ENCODE peak calls at places on chromosomes 11 and 22, in nine cellular contexts. Z is M059J; Q is activated naive CD4-positive, alpha-beta T cell treated with anti-CD3 and anti-CD28 coated beads for 36 hours; I is lower lobe of right lung; O is small intestine; T is BJ; S is stimulated activated effector memory CD8-positive, alpha-beta T cell treated with anti-CD3 and anti-CD28 coated beads, Interleukin-12 subunit alpha, Interleukin-12 subunit beta, amount 100 ng/mL, for 72 hours; N is stimulated activated CD4-positive, alpha-beta T cell treated with anti-CD3 and anti-CD28 coated beads, Interleukin-4, amount 100 ng/mL, for 24 hours; U is NCI-H446 treated with DMSO at 0.1 percent for 48 hours. W is an unnamed sample.

GRCh38 chr11:121892131-121892681 is 223.8 kb downstream of the BLID start:
- DNase-seq in O (no peak), Q (no peak), T (peak), I (no peak), S (no peak), N (no peak), U (no peak), Z (peak), W (peak)

GRCh38 chr11:76214186-76214585 is 7.9 kb upstream of the WNT11 start:
- DNase-seq in I (peak), O (no peak), T (no peak), Q (no peak), N (no peak), U (no peak), S (no peak), Z (no peak), W (no peak)

GRCh38 chr22:49292909-49293308 is 534.8 kb downstream of the BRD1 start:
- DNase-seq in Q (no peak), S (no peak), I (no peak), Z (no peak), N (no peak), O (no peak), U (no peak), T (no peak), W (no peak)

GRCh38 chr11:131002145-131002544 is 85.9 kb upstream of the SNX19 start:
- DNase-seq in U (no peak), Q (no peak), S (no peak), T (no peak), O (no peak), I (no peak), Z (no peak), N (no peak), W (no peak)

GRCh38 chr11:69307421-69307820 is 13.5 kb downstream of the MYEOV start:
- DNase-seq in Q (no peak), Z (no peak), N (no peak), S (no peak), I (no peak), O (no peak), U (no peak), T (no peak), W (no peak)

GRCh38 chr11:83922318-83922717 is 636.2 kb upstream of the CCDC90B start:
- DNase-seq in S (no peak), N (no peak), O (no peak), T (no peak), I (no peak), Q (no peak), U (no peak), Z (no peak), W (no peak)

GRCh38 chr22:31343235-31344191 is 2.6 kb downstream of the PATZ1 start:
- DNase-seq in Z (no peak), Q (peak), O (peak), U (no peak), T (no peak), N (peak), I (peak), S (no peak), W (no peak)

GRCh38 chr11:689630-690029 is 5.4 kb downstream of the DEAF1 start:
- DNase-seq in T (no peak), I (no peak), S (no peak), O (no peak), Q (no peak), U (no peak), N (no peak), Z (no peak), W (no peak)

GRCh38 chr11:4092031-4092430 is 2.6 kb upstream of the RRM1 start:
- DNase-seq in N (no peak), I (no peak), Q (peak), S (no peak), T (no peak), Z (no peak), O (no peak), U (no peak), W (no peak)

GRCh38 chr11:88398372-88399140 is 61.0 kb upstream of the CTSC start:
- DNase-seq in O (no peak), I (no peak), S (no peak), Q (no peak), N (no peak), Z (peak), U (no peak), T (no peak), W (no peak)

GRCh38 chr11:104531894-104532293 is 366.4 kb downstream of the CASP12 start:
- DNase-seq in Q (no peak), O (no peak), I (no peak), T (no peak), S (no peak), U (no peak), Z (no peak), N (no peak), W (no peak)

GRCh38 chr11:79168530-79169110 is 272.2 kb downstream of the TENM4 start:
- DNase-seq in T (no peak), U (no peak), I (no peak), Q (no peak), Z (no peak), N (no peak), O (no peak), S (no peak), W (no peak)

GRCh38 chr11:47552086-47552580 is 799 bp downstream of the CELF1 start:
- DNase-seq in Q (peak), S (no peak), U (no peak), N (peak), O (peak), T (no peak), Z (peak), I (no peak), W (no peak)

GRCh38 chr11:24357620-24358386 is 139.1 kb upstream of the LUZP2 start:
- DNase-seq in Z (no peak), O (no peak), U (no peak), I (no peak), Q (no peak), N (no peak), S (no peak), T (no peak), W (no peak)

GRCh38 chr22:42901790-42902508 is 44.9 kb upstream of the ARFGAP3 start:
- DNase-seq in I (no peak), S (no peak), N (no peak), Q (no peak), Z (no peak), U (peak), T (no peak), O (no peak), W (no peak)

GRCh38 chr11:45778341-45778740 is 26.6 kb upstream of the SLC35C1 start:
- DNase-seq in U (no peak), O (no peak), T (no peak), S (no peak), N (no peak), Q (no peak), Z (no peak), I (no peak), W (no peak)

GRCh38 chr11:111730871-111731591 is 35.2 kb downstream of the PPP2R1B start:
- DNase-seq in Q (no peak), O (peak), I (no peak), S (no peak), N (no peak), Z (peak), T (no peak), U (no peak), W (no peak)

GRCh38 chr22:19524170-19525115 is at the start of gene CLDN5:
- DNase-seq in S (no peak), I (peak), O (no peak), Z (no peak), Q (no peak), U (no peak), N (no peak), T (no peak), W (no peak)

GRCh38 chr11:104003491-104003890 is 32.9 kb upstream of the DDI1 start:
- DNase-seq in N (no peak), T (no peak), S (no peak), Z (peak), U (no peak), Q (no peak), O (no peak), I (no peak), W (no peak)

GRCh38 chr11:102757823-102758549 is 22.4 kb downstream of the MMP10 start:
- DNase-seq in U (no peak), S (no peak), T (no peak), O (no peak), Z (peak), N (no peak), I (no peak), Q (no peak), W (no peak)

GRCh38 chr11:11691296-11692141 is 69.7 kb upstream of the GALNT18 start:
- DNase-seq in T (no peak), Z (no peak), I (no peak), S (no peak), Q (no peak), N (no peak), U (no peak), O (no peak), W (no peak)

GRCh38 chr11:69642549-69642912 is 1.6 kb downstream of the CCND1 start:
- DNase-seq in N (peak), Q (peak), S (no peak), T (no peak), Z (no peak), U (no peak), O (peak), I (no peak), W (no peak)

GRCh38 chr11:45568031-45568430 is 97.4 kb downstream of the CHST1 start:
- DNase-seq in N (no peak), O (no peak), Z (no peak), S (no peak), I (no peak), T (no peak), Q (no peak), U (no peak), W (no peak)

GRCh38 chr11:133552938-133553337 is 20.6 kb upstream of the OPCML start:
- DNase-seq in T (no peak), Q (no peak), Z (no peak), O (no peak), U (no peak), N (no peak), I (no peak), S (no peak), W (no peak)

GRCh38 chr11:105208038-105208437 is 68.5 kb upstream of the CARD18 start:
- DNase-seq in N (no peak), O (no peak), S (no peak), Q (no peak), U (no peak), T (no peak), I (no peak), Z (no peak), W (no peak)

GRCh38 chr11:1844221-1845094 is 5.7 kb downstream of the TNNI2 start:
- DNase-seq in T (no peak), U (no peak), O (peak), I (peak), Q (peak), Z (no peak), S (peak), N (peak), W (no peak)

GRCh38 chr22:44351685-44352377 is 39.1 kb upstream of the SHISAL1 start:
- DNase-seq in S (peak), Z (peak), I (no peak), O (no peak), N (peak), T (peak), U (no peak), Q (peak), W (peak)

GRCh38 chr11:11996321-11997174 is 11.9 kb downstream of the DKK3 start:
- DNase-seq in Z (no peak), T (no peak), O (no peak), N (no peak), U (no peak), Q (no peak), S (no peak), I (no peak), W (no peak)

GRCh38 chr11:111185259-111185658 is 60.3 kb upstream of the POU2AF2 start:
- DNase-seq in T (peak), Q (no peak), I (no peak), S (no peak), U (no peak), N (no peak), Z (peak), O (no peak), W (no peak)

W was measured in AG09319.